ENCODE peak calls at places on chromosomes 3 and 15, in six cellular contexts. Y is astrocyte, R is thoracic aorta, F is heart left ventricle, W is sigmoid colon, V is A549. L is an unnamed sample.

GRCh38 chr3:115848641-115849040 is 225.3 kb downstream of the GAP43 start:
- DNase-seq in Y (no peak), R (no peak), F (no peak), W (no peak), V (no peak), L (no peak)

GRCh38 chr15:48865387-48866079 is 12.4 kb upstream of the EID1 start:
- DNase-seq in Y (peak; percentile 72), R (no peak), F (no peak), W (no peak), V (no peak), L (no peak)

GRCh38 chr3:151290673-151291072 is 12.3 kb upstream of the P2RY14 start:
- DNase-seq in Y (no peak), R (no peak), F (no peak), W (no peak), V (peak; percentile 48), L (no peak)

GRCh38 chr3:127323581-127323980 is 35.7 kb upstream of the PRR20G start:
- DNase-seq in Y (no peak), R (no peak), F (no peak), W (no peak), V (no peak), L (no peak)

GRCh38 chr3:171228228-171228627 is 201.7 kb upstream of the SLC2A2 start:
- DNase-seq in Y (no peak), R (no peak), F (no peak), W (no peak), V (no peak), L (no peak)

GRCh38 chr3:66933233-66933632 is 64.9 kb upstream of the KBTBD8 start:
- DNase-seq in Y (no peak), R (no peak), F (no peak), W (no peak), V (no peak), L (no peak)

GRCh38 chr3:147370316-147370715 is 36.0 kb downstream of the ZIC4 start:
- DNase-seq in Y (no peak), R (no peak), F (no peak), W (no peak), V (no peak), L (no peak)

GRCh38 chr3:58066842-58067241 is 58.6 kb downstream of the FLNB start:
- DNase-seq in Y (peak; percentile 77), R (no peak), F (no peak), W (no peak), V (no peak), L (no peak)

GRCh38 chr3:183393625-183394024 is 34.8 kb downstream of the MCF2L2 start:
- DNase-seq in Y (no peak), R (no peak), F (no peak), W (no peak), V (no peak), L (no peak)

GRCh38 chr3:190076138-190076537 is 44.6 kb downstream of the P3H2 start:
- DNase-seq in Y (peak; percentile 49), R (no peak), F (no peak), W (no peak), V (no peak), L (no peak)
- H3K27ac ChIP-seq in Y (peak overlapping the region; percentile 99), R (peak overlapping the region; percentile 75), F (no peak overlapping the region), W (peak overlapping the region; percentile 76), V (peak overlapping the region; percentile 81), L (no peak overlapping the region)

DNA sequence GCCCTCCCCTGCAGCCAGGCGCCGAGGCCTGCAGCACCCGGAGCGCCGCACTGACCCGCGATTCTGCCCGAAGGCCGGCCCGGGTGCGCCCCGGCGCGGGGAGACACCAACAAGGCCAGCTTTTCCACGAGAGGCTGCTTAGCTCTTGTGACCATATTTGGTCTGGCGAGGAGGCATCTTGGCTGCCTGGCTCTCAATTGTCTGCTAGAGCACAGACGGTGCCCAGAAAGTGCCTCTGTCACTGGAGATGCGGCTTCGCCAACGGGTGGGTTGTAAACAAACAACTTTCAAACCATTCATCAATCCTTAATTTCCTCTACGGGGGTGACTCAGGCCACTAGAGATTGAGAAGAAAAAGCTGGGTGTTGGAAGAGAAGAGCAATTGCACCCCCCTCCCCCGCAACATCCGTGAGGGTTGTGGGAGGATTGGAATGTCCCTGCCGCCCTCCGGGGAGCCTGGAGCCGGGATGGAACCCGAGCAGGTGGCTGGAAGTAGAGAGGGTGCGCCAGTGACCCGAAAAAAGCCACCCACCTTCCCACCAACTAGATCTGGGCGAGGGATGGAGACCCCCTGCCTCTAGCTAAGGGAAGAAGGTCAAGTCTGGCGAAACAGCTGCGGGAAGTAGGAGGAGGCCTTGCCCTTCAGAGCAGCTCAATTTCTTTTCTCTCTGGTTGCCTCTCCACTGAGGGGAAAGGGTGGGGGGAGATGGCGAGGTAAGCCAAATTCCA is 783 bp upstream of the WWTR1 start:
- DNase-seq in Y (peak; percentile 81), R (peak; percentile 35), F (peak; percentile 89), W (peak; percentile 96), V (no peak), L (peak; percentile 68)
- TF ChIP-seq CTCF in Y (no peak), R (peak; percentile 13), F (peak; percentile 8), W (no peak), V (no peak), L (peak; percentile 22)

DNA sequence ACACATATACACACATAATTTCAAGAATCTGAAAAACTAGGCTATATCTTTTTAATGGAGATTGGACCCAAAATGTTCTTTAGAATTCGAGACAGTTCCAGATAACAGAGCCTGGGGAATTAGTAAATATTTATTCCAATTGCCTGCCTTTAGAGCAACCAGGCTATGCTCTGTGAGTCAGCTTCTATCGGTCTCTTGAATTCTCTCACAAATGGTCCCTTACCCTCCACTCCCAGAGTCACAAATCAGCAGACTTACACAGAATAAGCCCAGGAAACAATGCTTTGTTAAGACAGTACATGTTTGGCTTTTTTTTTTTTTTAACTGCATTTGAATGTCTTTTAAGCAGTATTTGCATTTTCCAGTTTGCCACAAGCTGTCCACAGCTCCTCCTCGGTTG is 460.7 kb upstream of the CBLB start:
- DNase-seq in Y (no peak), R (no peak), F (no peak), W (no peak), V (no peak), L (no peak)
- H3K27ac ChIP-seq in Y (no peak overlapping the region), R (no peak overlapping the region), F (no peak overlapping the region), W (no peak overlapping the region), V (no peak overlapping the region), L (no peak overlapping the region)

GRCh38 chr3:123412076-123412475 is 36.8 kb downstream of the ADCY5 start:
- DNase-seq in Y (no peak), R (no peak), F (no peak), W (no peak), V (no peak), L (no peak)
- TF ChIP-seq CTCF in Y (no peak), R (peak; percentile 30), F (no peak), W (peak; percentile 42), V (no peak), L (no peak)

DNA sequence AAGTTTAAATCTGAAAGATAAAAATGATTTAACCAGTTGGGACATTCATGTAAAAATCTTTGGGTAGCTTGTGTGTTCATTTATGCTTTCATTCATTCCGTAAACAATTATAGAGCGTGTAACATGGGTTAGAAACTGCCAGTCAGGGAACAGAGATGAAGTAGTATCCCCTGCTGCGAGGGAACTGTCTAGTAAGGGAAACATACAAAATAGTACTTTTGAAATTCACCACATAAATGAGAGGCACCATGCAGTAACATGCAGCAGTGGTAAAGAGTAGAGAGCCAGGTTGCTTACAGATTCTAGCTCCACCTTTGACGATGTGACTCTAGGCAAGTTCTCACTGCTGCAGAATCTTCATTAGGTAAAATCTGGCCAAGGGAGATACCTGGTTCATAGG is 921 bp downstream of the DZIP3 start:
- DNase-seq in Y (no peak), R (no peak), F (no peak), W (no peak), V (no peak), L (no peak)
- H3K27ac ChIP-seq in Y (peak overlapping the region; percentile 99), R (no peak overlapping the region), F (no peak overlapping the region), W (no peak overlapping the region), V (peak overlapping the region; percentile 18), L (no peak overlapping the region)

DNA sequence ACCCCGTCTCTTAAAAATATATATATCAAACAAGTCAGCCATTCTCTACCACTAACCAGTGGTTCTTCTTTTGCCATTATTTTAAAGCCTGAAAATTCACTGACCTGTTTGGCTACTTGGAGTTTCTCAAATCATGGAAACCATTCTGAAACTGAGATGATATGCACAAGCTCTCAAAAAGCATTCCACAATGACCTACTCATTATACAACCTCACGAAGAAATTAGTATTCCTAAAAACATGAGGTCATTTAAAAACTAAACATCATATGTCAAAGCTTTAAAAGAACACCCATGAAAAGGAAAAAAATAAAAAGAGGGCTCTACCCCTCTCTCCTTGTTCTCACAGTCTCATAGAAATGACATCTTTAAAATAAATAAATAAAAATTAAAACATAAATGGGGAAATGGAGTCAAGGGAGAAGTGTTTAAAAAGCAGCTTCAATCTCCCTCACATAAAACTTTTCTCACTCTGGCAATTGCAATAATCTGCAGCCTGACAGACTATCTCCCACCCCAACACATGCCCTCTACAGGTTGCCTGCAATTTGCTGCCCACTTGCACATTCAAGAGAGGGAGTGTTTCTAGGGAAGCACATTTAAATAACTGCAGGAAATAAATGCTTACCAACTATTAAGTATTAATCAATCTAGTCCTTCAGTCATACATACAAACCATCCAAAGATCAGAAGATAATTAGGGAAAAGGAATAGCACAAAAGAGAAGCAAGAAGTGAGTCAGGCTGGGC is 73.3 kb downstream of the TRANK1 start:
- DNase-seq in Y (no peak), R (no peak), F (no peak), W (no peak), V (no peak), L (no peak)
- TF ChIP-seq CTCF in Y (no peak), R (no peak), F (no peak), W (no peak), V (no peak), L (no peak)

GRCh38 chr3:107064445-107065060 is 312.7 kb upstream of the CCDC54 start:
- DNase-seq in Y (peak; percentile 61), R (peak; percentile 8), F (peak; percentile 57), W (peak; percentile 74), V (peak; percentile 69), L (peak; percentile 14)
- H3K27ac ChIP-seq in Y (peak overlapping the region; percentile 68), R (no peak overlapping the region), F (no peak overlapping the region), W (no peak overlapping the region), V (no peak overlapping the region), L (no peak overlapping the region)

DNA sequence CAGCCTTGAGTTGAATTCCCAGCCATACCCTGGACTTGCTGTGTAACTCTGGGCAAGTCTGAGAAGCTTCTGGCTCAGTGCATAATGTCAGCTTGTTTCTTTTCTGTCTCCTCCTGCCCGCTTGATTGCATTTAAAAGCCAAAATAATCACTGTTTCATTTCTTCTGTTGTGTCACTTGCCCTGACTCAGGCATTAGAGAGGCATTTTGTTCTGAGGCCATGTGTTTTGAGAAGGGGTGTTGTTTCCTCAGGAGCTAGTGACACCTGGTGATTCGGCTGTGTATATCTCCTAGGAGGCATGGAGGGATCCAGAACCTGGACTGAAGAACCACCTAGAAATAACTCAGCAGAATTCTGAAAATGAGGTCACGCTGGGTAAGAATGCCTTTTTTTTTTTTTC is 16.0 kb downstream of the WDR73 start:
- DNase-seq in Y (no peak), R (no peak), F (no peak), W (no peak), V (peak; percentile 63), L (no peak)
- TF ChIP-seq CTCF in Y (no peak), R (no peak), F (no peak), W (no peak), V (peak; percentile 39), L (peak; percentile 41)

DNA sequence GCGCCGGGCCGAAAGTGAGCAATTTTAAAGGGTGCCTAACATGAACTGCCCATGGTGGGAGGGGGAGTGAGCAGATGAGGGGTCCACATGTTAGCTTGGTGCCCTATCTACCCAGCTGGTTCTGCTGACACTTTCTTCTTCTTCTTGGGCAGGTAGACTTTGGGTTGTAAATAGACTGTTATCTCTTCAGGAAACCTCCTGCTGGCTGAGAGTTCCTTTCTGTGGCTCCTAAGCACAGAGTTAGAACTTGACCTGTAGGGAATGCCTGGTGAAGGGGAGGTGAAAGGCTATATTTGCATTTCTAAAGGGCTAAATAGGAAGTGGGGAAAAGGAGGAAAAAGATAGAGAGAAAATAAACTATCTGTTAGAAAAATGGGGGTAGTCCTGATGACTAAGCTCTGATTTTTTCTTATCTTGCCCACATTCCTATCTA is 521.4 kb upstream of the TGFBR2 start:
- DNase-seq in Y (peak; percentile 16), R (no peak), F (no peak), W (no peak), V (no peak), L (no peak)
- H3K27ac ChIP-seq in Y (no peak overlapping the region), R (no peak overlapping the region), F (no peak overlapping the region), W (no peak overlapping the region), V (peak overlapping the region; percentile 32), L (no peak overlapping the region)

L was measured in right lobe of liver.